ENCODE peak calls at places on chromosomes 2 and 18, in seven cellular contexts. B is esophagus muscularis mucosa, N is spleen, U is K562, S is GM23338, V is endothelial cell of umbilical vein, L is transverse colon. X is an unnamed sample. For H3K36me3, the result is how much of the 10 kb centered on the place peaks cover.

GRCh38 chr2:207219716-207220414 is 54.1 kb upstream of the KLF7 start:
- DNase-seq in N (no peak), B (peak), S (peak), U (no peak), V (peak), L (no peak), X (no peak)

GRCh38 chr2:101830555-101830954 is 133.0 kb downstream of the MAP4K4 start:
- DNase-seq in S (no peak), N (no peak), V (peak), L (no peak), U (no peak), B (no peak), X (no peak)

GRCh38 chr2:144256996-144257707 is 262.8 kb downstream of the ZEB2 start:
- DNase-seq in U (no peak), N (no peak), V (no peak), S (no peak), L (no peak), B (no peak), X (no peak)

GRCh38 chr18:68181956-68182355 is 533.0 kb downstream of the TMX3 start:
- DNase-seq in U (no peak), S (no peak), L (no peak), N (no peak), V (no peak), B (no peak), X (no peak)

GRCh38 chr2:189281151-189281550 is 101.6 kb upstream of the COL5A2 start:
- DNase-seq in V (no peak), L (no peak), B (no peak), U (no peak), S (no peak), N (no peak), X (no peak)

GRCh38 chr18:75097491-75098225 is 111.3 kb downstream of the PTGR3 start:
- DNase-seq in V (no peak), L (no peak), B (no peak), N (peak), S (no peak), U (no peak), X (no peak)

GRCh38 chr2:149885468-149885867 is 297.9 kb upstream of the MMADHC start:
- DNase-seq in U (no peak), V (no peak), N (no peak), L (no peak), B (no peak), S (no peak), X (no peak)

GRCh38 chr2:3729055-3729448 is 25.7 kb downstream of the DCDC2C start:
- DNase-seq in U (no peak), L (no peak), S (no peak), N (no peak), V (no peak), B (no peak), X (no peak)

GRCh38 chr2:171436307-171436706 is 2.3 kb downstream of the DCAF17 start:
- DNase-seq in B (no peak), N (no peak), U (no peak), V (peak), S (no peak), L (no peak), X (no peak)

GRCh38 chr18:22113144-22113813 is 56.1 kb upstream of the GATA6 start:
- DNase-seq in S (no peak), U (no peak), L (peak), N (peak), B (no peak), V (no peak), X (no peak)

GRCh38 chr2:75290600-75291140 is 91.3 kb upstream of the TACR1 start:
- DNase-seq in L (no peak), U (no peak), S (peak), B (peak), V (no peak), N (no peak), X (no peak)

GRCh38 chr2:42224422-42225067 is 55.4 kb downstream of the EML4 start:
- DNase-seq in S (no peak), L (no peak), V (no peak), N (no peak), B (no peak), U (no peak), X (no peak)

GRCh38 chr2:109604597-109604996 is 9.2 kb downstream of the SEPTIN10 start:
- DNase-seq in B (no peak), V (no peak), U (no peak), N (no peak), L (no peak), S (no peak), X (no peak)

GRCh38 chr2:53098323-53099073 is 669.1 kb upstream of the CHAC2 start:
- DNase-seq in L (no peak), N (no peak), U (no peak), B (no peak), S (no peak), V (no peak), X (no peak)

GRCh38 chr2:177165103-177165583 is 47.5 kb upstream of the HNRNPA3 start:
- DNase-seq in S (no peak), U (no peak), N (no peak), V (peak), L (peak), B (no peak), X (no peak)

GRCh38 chr2:200862532-200863000 is 1.9 kb downstream of the CLK1 start:
- DNase-seq in V (peak), N (no peak), U (no peak), S (peak), B (no peak), L (peak), X (peak)

GRCh38 chr2:72828840-72829507 is 3.1 kb upstream of the EXOC6B start:
- DNase-seq in N (no peak), U (no peak), V (no peak), S (no peak), L (no peak), B (no peak), X (no peak)

GRCh38 chr18:77058186-77058847 is 74.3 kb downstream of the MBP start:
- DNase-seq in B (no peak), V (no peak), N (peak), L (no peak), U (no peak), S (no peak), X (no peak)

GRCh38 chr2:7292154-7292553 is 374.9 kb downstream of the RNF144A start:
- DNase-seq in L (no peak), B (no peak), N (no peak), V (no peak), S (no peak), U (no peak), X (no peak)

GRCh38 chr2:241865957-241866858 is 3.3 kb upstream of the RTP5 start:
- DNase-seq in N (no peak), B (no peak), V (peak), S (peak), U (peak), L (no peak), X (peak)

GRCh38 chr2:114426756-114427155 is 15.7 kb upstream of the DPP10 start:
- DNase-seq in S (no peak), B (no peak), L (no peak), N (no peak), V (no peak), U (no peak), X (no peak)

GRCh38 chr2:203590496-203590895 is 55.4 kb upstream of the RAPH1 start:
- DNase-seq in U (no peak), N (no peak), S (no peak), L (no peak), V (no peak), B (no peak), X (no peak)

GRCh38 chr2:8138923-8139667 is 542.8 kb upstream of the ID2 start:
- DNase-seq in U (no peak), B (no peak), V (no peak), S (no peak), N (no peak), L (no peak), X (no peak)

GRCh38 chr18:43970656-43971055 is 693.4 kb upstream of the SYT4 start:
- DNase-seq in U (no peak), V (peak), S (peak), N (no peak), L (no peak), B (no peak), X (no peak)

GRCh38 chr2:168490916-168491605 is 35.0 kb downstream of the CERS6 start:
- DNase-seq in N (no peak), S (no peak), U (peak), V (peak), L (no peak), B (no peak), X (no peak)

GRCh38 chr2:149645391-149645790 is 57.8 kb upstream of the MMADHC start:
- DNase-seq in N (no peak), L (no peak), B (no peak), V (peak), U (no peak), S (no peak), X (no peak)

GRCh38 chr2:582792-583528 is 94.2 kb downstream of the TMEM18 start:
- DNase-seq in B (no peak), V (no peak), N (no peak), U (no peak), L (no peak), S (no peak), X (no peak)

GRCh38 chr2:187593697-187594096 is 39.5 kb upstream of the TFPI start:
- DNase-seq in V (no peak), B (no peak), N (no peak), U (no peak), L (no peak), S (no peak), X (no peak)

GRCh38 chr18:14945984-14946383 is 198.0 kb downstream of the ANKRD30B start:
- DNase-seq in S (no peak), U (no peak), L (no peak), V (no peak), N (no peak), B (no peak), X (no peak)

GRCh38 chr2:239959059-239959971 is 65.8 kb downstream of the NDUFA10 start:
- DNase-seq in N (peak), U (no peak), B (no peak), L (no peak), S (no peak), V (no peak), X (no peak)

GRCh38 chr2:33210626-33211025 is 263.9 kb downstream of the LTBP1 start:
- DNase-seq in L (no peak), U (no peak), B (no peak), N (no peak), S (peak), V (peak), X (no peak)

GRCh38 chr18:55054591-55054990 is 95.3 kb upstream of the CCDC68 start:
- DNase-seq in S (no peak), L (no peak), U (no peak), V (no peak), N (no peak), B (no peak), X (no peak)

DNA sequence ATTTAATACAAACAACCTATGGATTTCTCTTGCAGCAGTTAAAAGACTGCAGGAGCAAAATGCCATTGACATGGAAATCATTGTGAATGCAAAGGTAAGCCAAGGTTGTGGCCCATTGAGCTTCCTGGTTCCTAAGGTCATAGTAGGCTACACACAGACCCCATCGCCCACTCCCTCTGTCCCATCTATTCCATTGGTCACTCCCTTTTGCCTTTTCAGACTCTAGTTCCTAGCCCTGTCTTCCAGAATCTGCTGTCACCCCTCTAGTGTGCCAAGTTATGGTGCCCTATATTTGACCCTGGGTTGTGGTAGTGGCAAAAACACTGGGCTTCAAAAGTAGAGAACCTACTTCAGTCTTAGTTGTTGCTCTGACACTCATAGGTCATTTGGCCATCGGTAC is 44.7 kb downstream of the UGP2 start:
- DNase-seq in N (no peak), B (no peak), S (no peak), U (no peak), V (no peak), L (no peak), X (no peak)
- TF ChIP-seq POLR2AphosphoS5 in N (no peak), B (no peak), S (no peak), U (no peak), V (no peak), L (no peak), X (no peak)

DNA sequence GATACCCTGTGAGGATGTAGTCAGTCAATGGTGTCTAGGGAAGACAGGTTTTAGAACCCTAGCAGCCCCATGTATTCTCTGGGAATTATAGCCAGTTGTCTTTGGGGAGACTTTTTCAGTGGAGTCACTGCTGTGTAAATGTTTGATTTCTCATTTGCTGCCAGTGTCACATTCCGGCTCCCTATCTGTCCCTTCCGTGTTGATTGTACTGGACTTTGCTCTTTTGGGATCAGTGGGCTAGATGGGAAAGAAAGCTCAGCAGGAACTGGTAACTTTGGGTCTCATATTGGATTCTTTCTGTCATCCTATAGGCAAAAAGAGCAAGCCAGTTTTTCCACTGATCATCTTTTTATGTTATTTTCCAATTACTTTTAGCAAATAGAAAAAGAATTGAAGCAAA is 70.1 kb downstream of the GTF3C3 start:
- DNase-seq in V (no peak), N (no peak), U (no peak), L (no peak), S (no peak), B (no peak), X (no peak)
- H3K36me3 ChIP-seq in V (under half), N (under half), U (under half), L (under half), S (half or more), B (under half), X (under half)

DNA sequence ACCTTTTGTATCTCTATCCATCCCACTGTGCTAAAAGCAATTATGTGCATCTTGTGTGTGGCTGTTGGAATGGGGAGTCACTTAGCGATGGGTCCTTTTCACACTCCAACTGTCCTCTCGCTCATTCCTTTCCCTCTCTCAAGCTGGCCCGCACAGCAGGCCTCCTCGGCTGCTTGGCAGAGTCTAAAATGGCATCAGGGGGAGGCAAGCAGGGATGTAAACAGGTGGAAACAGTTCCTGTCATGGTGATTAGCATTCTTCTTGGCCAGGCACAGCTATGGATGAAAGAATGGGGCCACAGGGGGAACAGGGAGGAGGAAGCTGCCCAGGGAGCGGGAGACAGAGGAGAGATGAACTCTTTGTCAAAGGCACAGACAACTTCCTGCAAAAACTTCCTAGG is 56.2 kb upstream of the LRPPRC start:
- DNase-seq in L (no peak), V (no peak), B (no peak), S (peak), N (no peak), U (no peak), X (no peak)
- TF ChIP-seq POLR2AphosphoS5 in L (no peak), V (no peak), B (no peak), S (no peak), N (no peak), U (no peak), X (no peak)

DNA sequence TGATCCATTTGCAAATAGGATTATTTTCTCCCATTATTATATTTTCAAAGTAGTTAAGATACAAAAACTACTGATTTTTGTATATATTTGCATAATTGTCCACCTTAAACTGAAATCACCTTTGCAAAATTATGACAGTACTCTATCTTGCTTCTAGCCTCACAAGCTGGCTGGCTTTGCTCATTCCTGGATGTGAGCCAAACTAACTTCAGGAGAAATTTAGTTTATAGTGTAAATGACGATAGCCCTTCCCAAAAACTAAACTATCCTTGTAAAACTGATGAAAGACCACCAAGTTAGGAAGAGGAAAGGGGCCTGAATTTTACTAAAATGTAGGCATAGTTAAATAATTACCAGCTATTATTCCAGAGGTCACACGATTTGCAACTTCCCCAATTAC is 87.3 kb downstream of the ADD2 start:
- DNase-seq in N (no peak), U (no peak), B (no peak), S (no peak), L (no peak), V (no peak), X (no peak)
- H3K36me3 ChIP-seq in N (under half), U (half or more), B (under half), S (half or more), L (under half), V (under half), X (under half)

DNA sequence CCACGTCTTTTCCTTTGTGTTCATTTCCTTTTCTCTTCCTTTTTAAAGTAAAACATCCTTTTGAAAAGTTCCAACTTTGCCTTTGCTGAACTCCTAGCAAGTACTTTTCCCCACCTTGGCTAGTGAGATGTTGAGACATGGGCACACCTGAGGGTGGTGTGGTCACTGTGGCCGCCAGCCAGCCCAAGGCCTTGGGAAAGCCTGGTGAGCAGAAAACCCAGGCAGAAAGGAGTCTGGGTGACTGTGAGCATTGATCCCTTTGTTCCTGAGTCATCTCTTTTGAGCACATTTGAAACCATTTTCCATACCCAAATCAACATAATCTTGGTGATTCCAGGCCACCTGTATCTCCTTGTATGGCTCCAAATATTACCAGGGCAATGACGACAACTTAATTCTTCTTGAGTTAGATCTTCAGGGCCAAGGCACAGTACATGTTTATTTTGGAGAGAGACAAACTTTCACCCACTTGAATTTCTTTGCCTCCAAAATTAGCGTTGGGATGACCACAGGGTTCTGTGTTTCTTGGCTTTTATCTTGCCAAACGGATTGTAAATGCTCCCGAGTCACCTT is 14.5 kb downstream of the EPAS1 start:
- DNase-seq in S (no peak), B (no peak), V (no peak), N (no peak), L (no peak), U (no peak), X (no peak)
- TF ChIP-seq POLR2AphosphoS5 in S (no peak), B (no peak), V (no peak), N (no peak), L (no peak), U (no peak), X (no peak)

GRCh38 chr2:135931776-135932438 is 53.5 kb downstream of the DARS1 start:
- DNase-seq in V (no peak), U (no peak), N (no peak), L (no peak), B (no peak), S (no peak), X (no peak)

GRCh38 chr2:135936524-135936923 is 48.9 kb downstream of the DARS1 start:
- DNase-seq in B (no peak), L (no peak), N (no peak), S (no peak), V (no peak), U (no peak), X (no peak)

DNA sequence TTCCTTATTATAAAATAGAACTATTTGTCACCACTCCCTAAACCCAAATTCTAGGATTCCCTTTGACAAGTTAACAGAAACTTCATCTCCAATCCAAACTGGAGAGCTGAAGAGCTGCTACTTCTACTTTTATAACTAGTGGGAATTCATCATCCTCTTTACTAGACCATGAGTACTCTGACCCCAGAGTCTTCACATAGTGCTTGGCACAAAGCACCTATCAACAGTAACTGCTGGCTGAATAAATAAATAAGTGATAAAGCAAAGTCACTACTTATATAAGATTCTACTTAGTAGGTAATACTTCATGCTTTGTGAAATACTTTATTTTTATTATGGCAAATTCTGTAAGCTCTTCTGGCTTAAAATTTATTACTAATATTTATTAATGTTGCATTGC is 49.5 kb downstream of the DARS1 start:
- DNase-seq in S (no peak), B (no peak), U (no peak), V (no peak), L (no peak), N (no peak), X (no peak)
- H3K36me3 ChIP-seq in S (under half), B (under half), U (under half), V (under half), L (under half), N (under half), X (under half)

DNA sequence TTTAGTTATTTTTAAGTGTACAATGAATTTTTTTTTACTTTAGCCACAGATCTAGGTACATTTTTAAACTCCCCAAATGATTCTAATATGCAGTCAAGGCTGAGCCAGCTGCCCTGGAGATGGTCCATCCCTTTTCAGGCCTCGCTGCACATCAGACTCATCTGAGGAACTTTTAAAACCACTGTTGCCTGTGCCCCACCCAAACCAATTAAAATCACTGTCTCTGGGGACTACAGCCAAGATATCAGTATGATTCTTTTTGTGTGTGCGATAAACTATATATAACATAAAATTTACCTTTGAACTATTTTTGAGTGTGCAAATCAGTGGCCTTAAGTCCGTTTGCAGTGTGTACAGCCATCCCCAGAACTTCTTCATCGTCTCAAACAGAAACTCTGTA is 9.1 kb upstream of the MALT1 start:
- DNase-seq in U (no peak), S (no peak), N (no peak), L (no peak), B (peak), V (no peak), X (no peak)
- TF ChIP-seq POLR2AphosphoS5 in U (no peak), S (no peak), N (no peak), L (no peak), B (no peak), V (no peak), X (no peak)

DNA sequence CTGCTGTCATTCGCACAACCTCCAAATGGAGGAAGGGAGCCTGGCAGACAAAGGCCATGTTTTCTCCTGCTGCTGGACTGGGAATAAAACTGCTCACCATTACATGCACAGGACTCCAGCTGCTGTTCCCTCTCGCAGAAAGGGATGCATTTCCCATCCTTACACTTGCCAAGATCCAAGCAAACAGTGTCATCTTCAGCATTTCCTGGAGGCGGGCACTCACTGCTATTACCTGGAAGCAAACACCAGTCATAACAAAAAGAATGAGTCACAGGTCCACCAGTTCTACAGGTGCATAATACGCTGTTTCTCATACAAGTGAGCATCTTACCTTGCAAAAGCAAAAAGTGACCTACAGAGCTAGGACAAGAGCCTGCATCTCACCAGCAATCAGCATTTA is 22.7 kb downstream of the IAH1 start:
- DNase-seq in N (no peak), B (no peak), S (no peak), U (no peak), L (no peak), V (no peak), X (no peak)
- H3K36me3 ChIP-seq in N (half or more), B (under half), S (under half), U (half or more), L (under half), V (under half), X (half or more)

X was measured in SK-N-SH.